ENCODE peak calls at places on chromosomes 4 and X, in five cellular contexts. One of them, this sample, is unnamed.

GRCh38 chr4:185682236-185682635 is 129.8 kb downstream of the SORBS2 start:
- DNase-seq in fibroblast of lung: peak; percentile 88
- DNase-seq in body of pancreas: no peak
- DNase-seq in H9: no peak
- DNase-seq in effector memory CD4-positive, alpha-beta T cell: no peak
- DNase-seq in this sample: no peak

GRCh38 chr4:152554742-152555141 is 18.9 kb upstream of the FBXW7 start:
- DNase-seq in H9: no peak
- DNase-seq in fibroblast of lung: no peak
- DNase-seq in body of pancreas: no peak
- DNase-seq in effector memory CD4-positive, alpha-beta T cell: no peak
- DNase-seq in this sample: no peak

GRCh38 chr4:172202480-172203076 is 389.4 kb downstream of the GALNTL6 start:
- DNase-seq in H9: no peak
- DNase-seq in effector memory CD4-positive, alpha-beta T cell: no peak
- DNase-seq in body of pancreas: no peak
- DNase-seq in fibroblast of lung: peak; percentile 34
- DNase-seq in this sample: no peak

GRCh38 chrX:31136144-31136572 is 64.3 kb upstream of the FTHL17 start:
- DNase-seq in fibroblast of lung: no peak
- DNase-seq in body of pancreas: no peak
- DNase-seq in H9: no peak
- DNase-seq in effector memory CD4-positive, alpha-beta T cell: no peak
- DNase-seq in this sample: no peak

GRCh38 chr4:85391568-85392410 is 83.2 kb upstream of the ARHGAP24 start:
- DNase-seq in fibroblast of lung: no peak
- DNase-seq in body of pancreas: no peak
- DNase-seq in effector memory CD4-positive, alpha-beta T cell: no peak
- DNase-seq in H9: no peak
- DNase-seq in this sample: no peak

GRCh38 chrX:100407784-100408642 is 2.1 kb downstream of the PCDH19 start:
- DNase-seq in fibroblast of lung: peak; percentile 3
- DNase-seq in body of pancreas: no peak
- DNase-seq in effector memory CD4-positive, alpha-beta T cell: no peak
- DNase-seq in H9: peak; percentile 33
- DNase-seq in this sample: no peak

GRCh38 chr4:163344147-163345050 is 707 bp downstream of the NPY5R start:
- DNase-seq in effector memory CD4-positive, alpha-beta T cell: no peak
- DNase-seq in fibroblast of lung: peak; percentile 1
- DNase-seq in body of pancreas: no peak
- DNase-seq in H9: peak; percentile 52
- DNase-seq in this sample: no peak

GRCh38 chr4:70299643-70300042 is 35.1 kb upstream of the CABS1 start:
- DNase-seq in effector memory CD4-positive, alpha-beta T cell: no peak
- DNase-seq in H9: no peak
- DNase-seq in body of pancreas: no peak
- DNase-seq in fibroblast of lung: no peak
- DNase-seq in this sample: no peak

GRCh38 chr4:88391703-88392102 is 13.1 kb downstream of the HERC6 start:
- DNase-seq in effector memory CD4-positive, alpha-beta T cell: no peak
- DNase-seq in H9: no peak
- DNase-seq in fibroblast of lung: no peak
- DNase-seq in body of pancreas: no peak
- DNase-seq in this sample: no peak

GRCh38 chr4:56512166-56512565 is 6.6 kb downstream of the ARL9 start:
- DNase-seq in body of pancreas: no peak
- DNase-seq in fibroblast of lung: peak; percentile 23
- DNase-seq in H9: no peak
- DNase-seq in effector memory CD4-positive, alpha-beta T cell: no peak
- DNase-seq in this sample: no peak

GRCh38 chr4:81816362-81816761 is 344.7 kb upstream of the RASGEF1B start:
- DNase-seq in H9: no peak
- DNase-seq in effector memory CD4-positive, alpha-beta T cell: no peak
- DNase-seq in fibroblast of lung: no peak
- DNase-seq in body of pancreas: no peak
- DNase-seq in this sample: no peak

GRCh38 chr4:81814909-81815539 is 343.3 kb upstream of the RASGEF1B start:
- DNase-seq in body of pancreas: peak; percentile 7
- DNase-seq in H9: no peak
- DNase-seq in effector memory CD4-positive, alpha-beta T cell: no peak
- DNase-seq in fibroblast of lung: no peak
- DNase-seq in this sample: no peak

GRCh38 chr4:81818385-81818784 is 346.7 kb upstream of the RASGEF1B start:
- DNase-seq in effector memory CD4-positive, alpha-beta T cell: no peak
- DNase-seq in fibroblast of lung: no peak
- DNase-seq in H9: no peak
- DNase-seq in body of pancreas: no peak
- DNase-seq in this sample: no peak
- H3K4me1 ChIP-seq in effector memory CD4-positive, alpha-beta T cell: no peaks in the 10 kb centered on the region
- H3K4me1 ChIP-seq in fibroblast of lung: no peaks in the 10 kb centered on the region
- H3K4me1 ChIP-seq in H9: no peaks in the 10 kb centered on the region
- H3K4me1 ChIP-seq in body of pancreas: no peaks in the 10 kb centered on the region
- H3K4me1 ChIP-seq in this sample: no peaks in the 10 kb centered on the region

GRCh38 chrX:41559235-41559634 is 112.1 kb downstream of the NYX start:
- DNase-seq in effector memory CD4-positive, alpha-beta T cell: no peak
- DNase-seq in body of pancreas: no peak
- DNase-seq in H9: no peak
- DNase-seq in fibroblast of lung: no peak
- DNase-seq in this sample: no peak
- H3K4me1 ChIP-seq in effector memory CD4-positive, alpha-beta T cell: peaks cover 6% of the 10 kb centered on the region
- H3K4me1 ChIP-seq in body of pancreas: no peaks in the 10 kb centered on the region
- H3K4me1 ChIP-seq in H9: no peaks in the 10 kb centered on the region
- H3K4me1 ChIP-seq in fibroblast of lung: peaks cover 4% of the 10 kb centered on the region
- H3K4me1 ChIP-seq in this sample: no peaks in the 10 kb centered on the region

DNA sequence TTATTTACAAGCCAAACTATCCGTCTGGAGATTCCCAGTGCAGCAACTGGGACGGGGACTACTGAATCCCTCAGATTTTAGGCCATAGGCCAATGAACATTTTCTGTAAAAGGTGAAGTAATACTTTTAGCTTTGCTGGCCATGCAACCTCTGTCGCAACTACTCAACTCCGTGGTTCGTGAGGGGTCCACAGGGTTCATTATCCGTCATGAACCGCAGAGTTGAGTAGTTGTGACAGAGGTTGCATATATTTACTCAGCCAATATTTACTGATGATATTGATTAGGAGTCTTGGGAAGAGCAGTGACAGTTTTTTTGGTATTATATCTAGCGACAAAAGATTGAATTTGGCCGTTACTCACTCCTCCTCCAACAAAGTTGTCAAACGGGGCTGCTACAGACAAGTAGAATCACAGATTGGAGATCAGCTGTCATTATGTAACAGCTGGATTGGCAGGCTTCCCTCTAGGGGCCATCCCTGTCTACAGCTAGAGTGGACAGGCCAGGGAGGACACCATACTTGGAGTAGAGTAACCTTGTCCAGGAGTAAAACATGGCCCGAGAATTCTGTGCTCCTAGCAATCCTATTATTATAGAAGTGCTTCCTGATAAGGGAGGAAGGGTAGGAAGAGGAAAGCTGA is 37.2 kb upstream of the CD38 start:
- DNase-seq in effector memory CD4-positive, alpha-beta T cell: no peak
- DNase-seq in fibroblast of lung: no peak
- DNase-seq in H9: no peak
- DNase-seq in body of pancreas: no peak
- DNase-seq in this sample: no peak
- H3K4me1 ChIP-seq in effector memory CD4-positive, alpha-beta T cell: no peaks in the 10 kb centered on the region
- H3K4me1 ChIP-seq in fibroblast of lung: no peaks in the 10 kb centered on the region
- H3K4me1 ChIP-seq in H9: no peaks in the 10 kb centered on the region
- H3K4me1 ChIP-seq in body of pancreas: no peaks in the 10 kb centered on the region
- H3K4me1 ChIP-seq in this sample: peaks cover 4% of the 10 kb centered on the region

GRCh38 chrX:74800062-74800461 is 125.2 kb downstream of the NEXMIF start:
- DNase-seq in fibroblast of lung: no peak
- DNase-seq in effector memory CD4-positive, alpha-beta T cell: no peak
- DNase-seq in H9: no peak
- DNase-seq in body of pancreas: no peak
- DNase-seq in this sample: no peak

DNA sequence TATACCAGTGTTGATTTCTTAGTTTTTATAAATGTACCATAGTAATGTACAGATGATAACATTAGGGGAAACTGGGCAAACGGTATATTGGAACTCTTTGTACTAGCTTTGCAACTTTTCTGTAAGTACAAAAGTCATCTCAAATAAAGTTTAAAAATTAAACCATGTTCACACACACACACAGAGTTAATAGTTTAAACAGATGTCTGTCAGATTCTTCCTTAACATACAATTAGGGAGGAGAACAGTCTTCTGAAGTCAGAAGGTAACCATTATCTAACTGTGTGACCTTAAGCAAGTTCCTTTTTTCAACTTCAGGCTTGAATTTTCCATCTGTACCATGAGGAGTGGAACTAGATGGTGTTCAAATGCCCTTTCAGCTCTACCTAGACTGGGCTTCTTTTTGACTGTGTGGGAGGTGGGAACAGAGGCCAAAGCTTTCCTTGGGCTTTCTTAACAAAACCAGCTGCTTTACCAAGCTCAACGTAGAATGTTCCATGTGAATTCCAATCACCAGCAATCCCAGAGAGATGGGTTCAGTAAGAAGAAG is 127.8 kb downstream of the NEXMIF start:
- DNase-seq in fibroblast of lung: no peak
- DNase-seq in effector memory CD4-positive, alpha-beta T cell: no peak
- DNase-seq in H9: no peak
- DNase-seq in body of pancreas: no peak
- DNase-seq in this sample: no peak
- H3K4me1 ChIP-seq in fibroblast of lung: no peaks in the 10 kb centered on the region
- H3K4me1 ChIP-seq in effector memory CD4-positive, alpha-beta T cell: no peaks in the 10 kb centered on the region
- H3K4me1 ChIP-seq in H9: no peaks in the 10 kb centered on the region
- H3K4me1 ChIP-seq in body of pancreas: no peaks in the 10 kb centered on the region
- H3K4me1 ChIP-seq in this sample: no peaks in the 10 kb centered on the region

DNA sequence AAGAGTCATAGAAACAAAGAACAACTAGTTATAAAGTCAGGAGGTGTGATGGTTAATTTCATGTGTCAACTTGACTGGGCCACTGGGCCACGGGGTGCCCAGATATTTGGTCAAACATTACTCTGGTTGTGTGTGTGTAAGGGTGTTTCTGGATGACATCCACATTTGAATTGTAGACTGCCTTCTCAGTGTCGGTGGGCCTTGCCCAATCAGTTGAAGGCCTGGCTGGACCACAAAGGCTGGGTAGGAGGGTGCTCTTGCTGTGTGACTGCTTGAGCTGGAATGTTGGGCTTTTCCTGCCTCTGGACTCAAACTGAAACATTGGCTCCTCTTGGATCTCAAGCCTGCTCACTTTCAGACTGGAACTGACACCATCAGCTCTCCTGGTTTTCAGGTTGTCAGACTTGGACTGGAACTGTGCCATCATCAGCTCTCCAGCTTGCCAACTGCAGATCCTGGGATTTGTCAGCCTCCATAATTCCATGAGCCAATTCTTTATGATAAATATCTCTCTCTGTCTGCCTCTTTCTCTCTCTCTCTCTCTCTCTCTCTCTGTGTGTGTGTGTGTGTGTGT is 41.4 kb downstream of the CLDN34 start:
- DNase-seq in H9: no peak
- DNase-seq in effector memory CD4-positive, alpha-beta T cell: no peak
- DNase-seq in fibroblast of lung: peak; percentile 77
- DNase-seq in body of pancreas: no peak
- DNase-seq in this sample: no peak
- H3K4me1 ChIP-seq in H9: peaks cover 15% of the 10 kb centered on the region
- H3K4me1 ChIP-seq in effector memory CD4-positive, alpha-beta T cell: peaks cover 7% of the 10 kb centered on the region
- H3K4me1 ChIP-seq in fibroblast of lung: peaks cover 3% of the 10 kb centered on the region
- H3K4me1 ChIP-seq in body of pancreas: no peaks in the 10 kb centered on the region
- H3K4me1 ChIP-seq in this sample: no peaks in the 10 kb centered on the region

GRCh38 chr4:10108818-10109783 is 7.5 kb downstream of the WDR1 start:
- DNase-seq in fibroblast of lung: peak; percentile 68
- DNase-seq in body of pancreas: no peak
- DNase-seq in H9: no peak
- DNase-seq in effector memory CD4-positive, alpha-beta T cell: no peak
- DNase-seq in this sample: no peak

GRCh38 chr4:10113362-10114047 is 3.1 kb downstream of the WDR1 start:
- DNase-seq in body of pancreas: no peak
- DNase-seq in effector memory CD4-positive, alpha-beta T cell: no peak
- DNase-seq in fibroblast of lung: no peak
- DNase-seq in H9: no peak
- DNase-seq in this sample: no peak

GRCh38 chr4:10109995-10110670 is 6.5 kb downstream of the WDR1 start:
- DNase-seq in effector memory CD4-positive, alpha-beta T cell: no peak
- DNase-seq in fibroblast of lung: no peak
- DNase-seq in body of pancreas: no peak
- DNase-seq in H9: no peak
- DNase-seq in this sample: no peak

GRCh38 chr4:10112658-10113284 is 3.8 kb downstream of the WDR1 start:
- DNase-seq in body of pancreas: no peak
- DNase-seq in H9: no peak
- DNase-seq in fibroblast of lung: no peak
- DNase-seq in effector memory CD4-positive, alpha-beta T cell: no peak
- DNase-seq in this sample: no peak

GRCh38 chr4:10111067-10111801 is 5.4 kb downstream of the WDR1 start:
- DNase-seq in body of pancreas: no peak
- DNase-seq in H9: peak; percentile 61
- DNase-seq in fibroblast of lung: no peak
- DNase-seq in effector memory CD4-positive, alpha-beta T cell: no peak
- DNase-seq in this sample: no peak
- H3K4me1 ChIP-seq in body of pancreas: peaks cover 34% of the 10 kb centered on the region
- H3K4me1 ChIP-seq in H9: peaks cover 14% of the 10 kb centered on the region
- H3K4me1 ChIP-seq in fibroblast of lung: peaks cover 35% of the 10 kb centered on the region
- H3K4me1 ChIP-seq in effector memory CD4-positive, alpha-beta T cell: peaks cover 88% of the 10 kb centered on the region
- H3K4me1 ChIP-seq in this sample: peaks cover 85% of the 10 kb centered on the region

GRCh38 chrX:56963377-56963776 is 32.0 kb downstream of the SPIN3 start:
- DNase-seq in effector memory CD4-positive, alpha-beta T cell: peak; percentile 0
- DNase-seq in body of pancreas: no peak
- DNase-seq in H9: no peak
- DNase-seq in fibroblast of lung: no peak
- DNase-seq in this sample: no peak
- H3K4me1 ChIP-seq in effector memory CD4-positive, alpha-beta T cell: no peaks in the 10 kb centered on the region
- H3K4me1 ChIP-seq in body of pancreas: no peaks in the 10 kb centered on the region
- H3K4me1 ChIP-seq in H9: no peaks in the 10 kb centered on the region
- H3K4me1 ChIP-seq in fibroblast of lung: no peaks in the 10 kb centered on the region
- H3K4me1 ChIP-seq in this sample: no peaks in the 10 kb centered on the region

This sample was measured in ascending aorta.